ENCODE peak calls at places on chromosome 19, in eight cellular contexts. One of them, this sample, is unnamed.
A peak's percentile ranks its signal among the peaks of the same experiment; 100 is the strongest.

GRCh38 chr19:50695251-50696064 is 24.1 kb downstream of the SHANK1 start:
- DNase-seq in neuronal stem cell: peak; percentile 56
- DNase-seq in A549: no peak
- DNase-seq in pancreas: no peak
- DNase-seq in Caco-2: peak; percentile 49
- DNase-seq in CD8-positive, alpha-beta memory T cell: no peak
- DNase-seq in body of pancreas: no peak
- DNase-seq in heart left ventricle: no peak
- DNase-seq in this sample: no peak

GRCh38 chr19:1119475-1120217 is 15.9 kb downstream of the GPX4 start:
- DNase-seq in body of pancreas: no peak
- DNase-seq in CD8-positive, alpha-beta memory T cell: no peak
- DNase-seq in pancreas: peak; percentile 72
- DNase-seq in Caco-2: no peak
- DNase-seq in heart left ventricle: no peak
- DNase-seq in neuronal stem cell: no peak
- DNase-seq in A549: no peak
- DNase-seq in this sample: no peak

GRCh38 chr19:48963371-48964204 is 1.5 kb upstream of the FTL start:
- DNase-seq in A549: peak; percentile 92
- DNase-seq in heart left ventricle: peak; percentile 86
- DNase-seq in pancreas: peak; percentile 88
- DNase-seq in Caco-2: peak; percentile 92
- DNase-seq in body of pancreas: peak; percentile 80
- DNase-seq in neuronal stem cell: peak; percentile 48
- DNase-seq in CD8-positive, alpha-beta memory T cell: peak; percentile 53
- DNase-seq in this sample: no peak

GRCh38 chr19:474126-475078 is 13.6 kb upstream of the SHC2 start:
- DNase-seq in CD8-positive, alpha-beta memory T cell: no peak
- DNase-seq in heart left ventricle: peak; percentile 75
- DNase-seq in A549: no peak
- DNase-seq in neuronal stem cell: no peak
- DNase-seq in body of pancreas: no peak
- DNase-seq in pancreas: peak; percentile 70
- DNase-seq in Caco-2: no peak
- DNase-seq in this sample: no peak

GRCh38 chr19:10533656-10534386 is 9.9 kb upstream of the ATG4D start:
- DNase-seq in body of pancreas: no peak
- DNase-seq in Caco-2: no peak
- DNase-seq in CD8-positive, alpha-beta memory T cell: no peak
- DNase-seq in pancreas: no peak
- DNase-seq in heart left ventricle: no peak
- DNase-seq in neuronal stem cell: no peak
- DNase-seq in A549: no peak
- DNase-seq in this sample: no peak

GRCh38 chr19:41476583-41476982 is 33.6 kb downstream of the ERICH4 start:
- DNase-seq in pancreas: no peak
- DNase-seq in CD8-positive, alpha-beta memory T cell: no peak
- DNase-seq in A549: no peak
- DNase-seq in body of pancreas: no peak
- DNase-seq in heart left ventricle: no peak
- DNase-seq in neuronal stem cell: no peak
- DNase-seq in Caco-2: no peak
- DNase-seq in this sample: peak; percentile 50

GRCh38 chr19:40565355-40565754 is 11.3 kb upstream of the SHKBP1 start:
- DNase-seq in CD8-positive, alpha-beta memory T cell: no peak
- DNase-seq in pancreas: no peak
- DNase-seq in Caco-2: no peak
- DNase-seq in body of pancreas: no peak
- DNase-seq in A549: no peak
- DNase-seq in heart left ventricle: no peak
- DNase-seq in neuronal stem cell: no peak
- DNase-seq in this sample: no peak

GRCh38 chr19:14381689-14382474 is 638 bp downstream of the ADGRE5 start:
- DNase-seq in CD8-positive, alpha-beta memory T cell: peak; percentile 72
- DNase-seq in body of pancreas: peak; percentile 67
- DNase-seq in A549: no peak
- DNase-seq in pancreas: no peak
- DNase-seq in heart left ventricle: peak; percentile 53
- DNase-seq in neuronal stem cell: no peak
- DNase-seq in Caco-2: peak; percentile 62
- DNase-seq in this sample: peak; percentile 66

GRCh38 chr19:34096020-34096915 is 76.0 kb upstream of the LSM14A start:
- DNase-seq in pancreas: no peak
- DNase-seq in body of pancreas: no peak
- DNase-seq in heart left ventricle: no peak
- DNase-seq in A549: peak; percentile 78
- DNase-seq in CD8-positive, alpha-beta memory T cell: no peak
- DNase-seq in neuronal stem cell: peak; percentile 53
- DNase-seq in Caco-2: peak; percentile 51
- DNase-seq in this sample: peak; percentile 68

GRCh38 chr19:18194208-18194530 is 1.2 kb downstream of the MPV17L2 start:
- DNase-seq in body of pancreas: no peak
- DNase-seq in pancreas: no peak
- DNase-seq in neuronal stem cell: no peak
- DNase-seq in heart left ventricle: no peak
- DNase-seq in Caco-2: no peak
- DNase-seq in CD8-positive, alpha-beta memory T cell: no peak
- DNase-seq in A549: no peak
- DNase-seq in this sample: no peak
- H3K4me3 ChIP-seq in body of pancreas: no peak overlapping the region
- H3K4me3 ChIP-seq in pancreas: no peak overlapping the region
- H3K4me3 ChIP-seq in neuronal stem cell: peak overlapping the region; percentile 75
- H3K4me3 ChIP-seq in heart left ventricle: peak overlapping the region; percentile 98
- H3K4me3 ChIP-seq in Caco-2: peak overlapping the region; percentile 77
- H3K4me3 ChIP-seq in CD8-positive, alpha-beta memory T cell: peak overlapping the region; percentile 74
- H3K4me3 ChIP-seq in A549: no peak overlapping the region
- H3K4me3 ChIP-seq in this sample: peak overlapping the region; percentile 97

GRCh38 chr19:3606174-3606689 is 443 bp downstream of the TBXA2R start:
- DNase-seq in A549: no peak
- DNase-seq in Caco-2: no peak
- DNase-seq in CD8-positive, alpha-beta memory T cell: no peak
- DNase-seq in heart left ventricle: no peak
- DNase-seq in neuronal stem cell: no peak
- DNase-seq in body of pancreas: peak; percentile 76
- DNase-seq in pancreas: peak; percentile 89
- DNase-seq in this sample: no peak
- H3K9me3 ChIP-seq in A549: no peaks in the 10 kb centered on the region
- H3K9me3 ChIP-seq in Caco-2: no peaks in the 10 kb centered on the region
- H3K9me3 ChIP-seq in CD8-positive, alpha-beta memory T cell: no peaks in the 10 kb centered on the region
- H3K9me3 ChIP-seq in heart left ventricle: no peaks in the 10 kb centered on the region
- H3K9me3 ChIP-seq in neuronal stem cell: no peaks in the 10 kb centered on the region
- H3K9me3 ChIP-seq in body of pancreas: no peaks in the 10 kb centered on the region
- H3K9me3 ChIP-seq in pancreas: no peaks in the 10 kb centered on the region
- H3K9me3 ChIP-seq in this sample: no peaks in the 10 kb centered on the region

DNA sequence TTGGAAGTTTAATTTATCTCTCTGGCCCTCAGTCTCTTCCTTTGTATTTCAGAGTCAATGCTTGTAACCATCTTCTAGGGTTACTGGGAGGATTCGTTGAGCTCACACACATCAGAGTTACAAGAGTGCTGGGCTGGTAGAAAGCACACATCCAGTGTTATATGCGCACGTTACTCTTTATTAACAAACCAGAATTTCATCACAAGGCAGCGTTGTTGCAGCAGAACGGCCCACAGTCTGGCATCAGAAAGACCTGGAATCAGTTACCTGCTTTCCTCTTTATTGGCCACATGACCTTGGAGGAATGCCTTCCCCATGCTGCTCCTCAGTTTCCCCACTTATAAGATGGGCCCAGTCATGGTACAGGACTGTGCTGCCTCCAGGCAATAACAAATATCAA is 3.9 kb downstream of the ZNF865 start:
- DNase-seq in A549: no peak
- DNase-seq in heart left ventricle: no peak
- DNase-seq in body of pancreas: no peak
- DNase-seq in Caco-2: no peak
- DNase-seq in pancreas: no peak
- DNase-seq in neuronal stem cell: no peak
- DNase-seq in CD8-positive, alpha-beta memory T cell: no peak
- DNase-seq in this sample: no peak
- H3K4me3 ChIP-seq in A549: no peak overlapping the region
- H3K4me3 ChIP-seq in heart left ventricle: no peak overlapping the region
- H3K4me3 ChIP-seq in body of pancreas: no peak overlapping the region
- H3K4me3 ChIP-seq in Caco-2: no peak overlapping the region
- H3K4me3 ChIP-seq in pancreas: no peak overlapping the region
- H3K4me3 ChIP-seq in neuronal stem cell: no peak overlapping the region
- H3K4me3 ChIP-seq in CD8-positive, alpha-beta memory T cell: no peak overlapping the region
- H3K4me3 ChIP-seq in this sample: no peak overlapping the region

GRCh38 chr19:6288737-6289136 is 9.0 kb upstream of the MLLT1 start:
- DNase-seq in neuronal stem cell: no peak
- DNase-seq in A549: no peak
- DNase-seq in heart left ventricle: no peak
- DNase-seq in CD8-positive, alpha-beta memory T cell: no peak
- DNase-seq in Caco-2: no peak
- DNase-seq in body of pancreas: no peak
- DNase-seq in pancreas: no peak
- DNase-seq in this sample: no peak
- H3K9me3 ChIP-seq in neuronal stem cell: peaks cover 38% of the 10 kb centered on the region
- H3K9me3 ChIP-seq in A549: peaks cover 15% of the 10 kb centered on the region
- H3K9me3 ChIP-seq in heart left ventricle: peaks cover 76% of the 10 kb centered on the region
- H3K9me3 ChIP-seq in CD8-positive, alpha-beta memory T cell: peaks cover 18% of the 10 kb centered on the region
- H3K9me3 ChIP-seq in Caco-2: peaks cover 49% of the 10 kb centered on the region
- H3K9me3 ChIP-seq in body of pancreas: peaks cover 6% of the 10 kb centered on the region
- H3K9me3 ChIP-seq in pancreas: no peaks in the 10 kb centered on the region
- H3K9me3 ChIP-seq in this sample: peaks cover 33% of the 10 kb centered on the region

This sample was measured in OCI-LY7.